ENCODE peak calls at places on chromosomes 11 and 22, in six cellular contexts. One of them, this sample, is unnamed.

GRCh38 chr11:61049066-61049382 is 53.3 kb upstream of the CD5 start:
- DNase-seq in cardiac muscle cell: no peak
- DNase-seq in GM23338: no peak
- DNase-seq in fibroblast of lung: no peak
- DNase-seq in heart right ventricle: no peak
- DNase-seq in psoas muscle: no peak
- DNase-seq in this sample: no peak

GRCh38 chr11:78131956-78132355 is 7.5 kb downstream of the ALG8 start:
- DNase-seq in cardiac muscle cell: no peak
- DNase-seq in GM23338: no peak
- DNase-seq in fibroblast of lung: peak
- DNase-seq in heart right ventricle: no peak
- DNase-seq in psoas muscle: no peak
- DNase-seq in this sample: no peak

GRCh38 chr22:45529097-45529496 is 26.4 kb downstream of the FBLN1 start:
- DNase-seq in cardiac muscle cell: no peak
- DNase-seq in GM23338: no peak
- DNase-seq in fibroblast of lung: no peak
- DNase-seq in heart right ventricle: no peak
- DNase-seq in psoas muscle: no peak
- DNase-seq in this sample: no peak

GRCh38 chr11:1557904-1558831 is 13.9 kb downstream of the DUSP8 start:
- DNase-seq in cardiac muscle cell: no peak
- DNase-seq in GM23338: no peak
- DNase-seq in fibroblast of lung: peak
- DNase-seq in heart right ventricle: peak
- DNase-seq in psoas muscle: peak
- DNase-seq in this sample: peak

GRCh38 chr22:32791056-32791455 is 10.4 kb upstream of the TIMP3 start:
- DNase-seq in cardiac muscle cell: no peak
- DNase-seq in GM23338: no peak
- DNase-seq in fibroblast of lung: no peak
- DNase-seq in heart right ventricle: no peak
- DNase-seq in psoas muscle: no peak
- DNase-seq in this sample: no peak

GRCh38 chr22:27913162-27913741 is 5.8 kb downstream of the PITPNB start:
- DNase-seq in cardiac muscle cell: peak
- DNase-seq in GM23338: no peak
- DNase-seq in fibroblast of lung: no peak
- DNase-seq in heart right ventricle: peak
- DNase-seq in psoas muscle: no peak
- DNase-seq in this sample: no peak

GRCh38 chr22:24430431-24431308 is 3.3 kb downstream of the ADORA2A start:
- DNase-seq in cardiac muscle cell: no peak
- DNase-seq in GM23338: no peak
- DNase-seq in fibroblast of lung: no peak
- DNase-seq in heart right ventricle: no peak
- DNase-seq in psoas muscle: no peak
- DNase-seq in this sample: no peak

GRCh38 chr11:108562746-108563581 is 30.6 kb downstream of the EXPH5 start:
- DNase-seq in cardiac muscle cell: no peak
- DNase-seq in GM23338: no peak
- DNase-seq in fibroblast of lung: peak
- DNase-seq in heart right ventricle: no peak
- DNase-seq in psoas muscle: no peak
- DNase-seq in this sample: no peak

GRCh38 chr11:119166368-119167076 is 2.0 kb upstream of the NLRX1 start:
- DNase-seq in cardiac muscle cell: no peak
- DNase-seq in GM23338: no peak
- DNase-seq in fibroblast of lung: peak
- DNase-seq in heart right ventricle: no peak
- DNase-seq in psoas muscle: no peak
- DNase-seq in this sample: peak

GRCh38 chr11:68035266-68035876 is 3.5 kb upstream of the TCIRG1 start:
- DNase-seq in cardiac muscle cell: no peak
- DNase-seq in GM23338: no peak
- DNase-seq in fibroblast of lung: no peak
- DNase-seq in heart right ventricle: no peak
- DNase-seq in psoas muscle: peak
- DNase-seq in this sample: no peak

DNA sequence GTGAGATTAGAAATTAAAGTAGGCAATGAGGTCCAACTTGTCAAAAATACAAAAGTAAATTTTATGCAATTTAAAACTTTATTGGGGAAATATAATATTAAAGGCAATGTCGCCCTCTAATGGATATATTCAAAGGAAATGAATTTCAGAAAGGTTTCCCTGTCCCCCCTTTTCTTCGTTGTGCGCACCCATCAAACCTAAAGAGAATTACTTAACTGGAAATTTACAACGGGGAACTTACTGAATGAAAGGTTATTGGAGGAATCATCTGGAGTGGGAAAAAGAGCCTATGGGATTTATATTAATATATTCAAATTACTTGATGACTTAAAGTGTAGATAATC is 1.7 kb upstream of the ABTB2 start:
- DNase-seq in cardiac muscle cell: no peak
- DNase-seq in GM23338: no peak
- DNase-seq in fibroblast of lung: no peak
- DNase-seq in heart right ventricle: no peak
- DNase-seq in psoas muscle: no peak
- DNase-seq in this sample: no peak
- TF ChIP-seq CTCF in cardiac muscle cell: no peak
- TF ChIP-seq CTCF in GM23338: peak
- TF ChIP-seq CTCF in fibroblast of lung: no peak
- TF ChIP-seq CTCF in heart right ventricle: peak
- TF ChIP-seq CTCF in psoas muscle: peak
- TF ChIP-seq CTCF in this sample: peak

GRCh38 chr11:3916962-3917361 is 61.5 kb downstream of the STIM1 start:
- DNase-seq in cardiac muscle cell: no peak
- DNase-seq in GM23338: no peak
- DNase-seq in fibroblast of lung: no peak
- DNase-seq in heart right ventricle: no peak
- DNase-seq in psoas muscle: no peak
- DNase-seq in this sample: peak
- H3K27ac ChIP-seq in cardiac muscle cell: no peak
- H3K27ac ChIP-seq in GM23338: no peak
- H3K27ac ChIP-seq in fibroblast of lung: no peak
- H3K27ac ChIP-seq in heart right ventricle: no peak
- H3K27ac ChIP-seq in psoas muscle: no peak
- H3K27ac ChIP-seq in this sample: peak

GRCh38 chr11:27184458-27185312 is 144.1 kb downstream of the BBOX1 start:
- DNase-seq in cardiac muscle cell: no peak
- DNase-seq in GM23338: no peak
- DNase-seq in fibroblast of lung: peak
- DNase-seq in heart right ventricle: no peak
- DNase-seq in psoas muscle: no peak
- DNase-seq in this sample: peak
- TF ChIP-seq CTCF in cardiac muscle cell: no peak
- TF ChIP-seq CTCF in GM23338: no peak
- TF ChIP-seq CTCF in fibroblast of lung: no peak
- TF ChIP-seq CTCF in heart right ventricle: no peak
- TF ChIP-seq CTCF in psoas muscle: no peak
- TF ChIP-seq CTCF in this sample: no peak

GRCh38 chr11:95790933-95791247 is 592 bp downstream of the CEP57 start:
- DNase-seq in cardiac muscle cell: peak
- DNase-seq in GM23338: peak
- DNase-seq in fibroblast of lung: peak
- DNase-seq in heart right ventricle: peak
- DNase-seq in psoas muscle: no peak
- DNase-seq in this sample: peak

GRCh38 chr11:95791385-95792033 is 1.2 kb downstream of the CEP57 start:
- DNase-seq in cardiac muscle cell: no peak
- DNase-seq in GM23338: no peak
- DNase-seq in fibroblast of lung: no peak
- DNase-seq in heart right ventricle: no peak
- DNase-seq in psoas muscle: no peak
- DNase-seq in this sample: no peak

GRCh38 chr11:95792700-95793099 is 2.4 kb downstream of the CEP57 start:
- DNase-seq in cardiac muscle cell: no peak
- DNase-seq in GM23338: no peak
- DNase-seq in fibroblast of lung: no peak
- DNase-seq in heart right ventricle: no peak
- DNase-seq in psoas muscle: no peak
- DNase-seq in this sample: no peak

GRCh38 chr11:95793111-95793510 is 2.8 kb downstream of the CEP57 start:
- DNase-seq in cardiac muscle cell: no peak
- DNase-seq in GM23338: no peak
- DNase-seq in fibroblast of lung: no peak
- DNase-seq in heart right ventricle: no peak
- DNase-seq in psoas muscle: no peak
- DNase-seq in this sample: no peak

GRCh38 chr11:95792200-95792599 is 1.9 kb downstream of the CEP57 start:
- DNase-seq in cardiac muscle cell: no peak
- DNase-seq in GM23338: no peak
- DNase-seq in fibroblast of lung: no peak
- DNase-seq in heart right ventricle: no peak
- DNase-seq in psoas muscle: no peak
- DNase-seq in this sample: no peak
- H3K27ac ChIP-seq in cardiac muscle cell: no peak
- H3K27ac ChIP-seq in GM23338: no peak
- H3K27ac ChIP-seq in fibroblast of lung: no peak
- H3K27ac ChIP-seq in heart right ventricle: no peak
- H3K27ac ChIP-seq in psoas muscle: no peak
- H3K27ac ChIP-seq in this sample: no peak

GRCh38 chr11:93169143-93169542 is 28.6 kb downstream of the SLC36A4 start:
- DNase-seq in cardiac muscle cell: no peak
- DNase-seq in GM23338: no peak
- DNase-seq in fibroblast of lung: no peak
- DNase-seq in heart right ventricle: no peak
- DNase-seq in psoas muscle: no peak
- DNase-seq in this sample: no peak
- TF ChIP-seq CTCF in cardiac muscle cell: no peak
- TF ChIP-seq CTCF in GM23338: no peak
- TF ChIP-seq CTCF in fibroblast of lung: no peak
- TF ChIP-seq CTCF in heart right ventricle: no peak
- TF ChIP-seq CTCF in psoas muscle: no peak
- TF ChIP-seq CTCF in this sample: no peak

DNA sequence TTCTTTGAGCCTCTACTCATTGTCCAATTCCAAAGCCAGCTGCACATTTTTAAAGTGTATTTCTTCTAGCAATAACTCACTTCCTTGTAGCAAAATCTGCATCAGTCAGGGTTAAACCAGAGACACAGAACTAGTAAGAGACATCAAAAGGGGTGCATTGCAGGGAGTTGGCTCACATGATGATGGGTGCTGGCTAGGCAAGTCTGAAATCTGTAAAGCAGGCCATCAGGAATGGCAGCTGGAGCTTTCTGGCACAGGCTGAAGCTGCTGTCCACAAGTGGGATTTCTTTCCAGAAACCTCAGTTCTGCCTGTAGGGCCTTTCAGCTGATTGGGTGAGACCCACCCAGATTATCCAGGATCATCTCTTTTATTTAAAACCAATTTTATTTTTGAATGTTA is 698.1 kb downstream of the NTM start:
- DNase-seq in cardiac muscle cell: no peak
- DNase-seq in GM23338: no peak
- DNase-seq in fibroblast of lung: peak
- DNase-seq in heart right ventricle: no peak
- DNase-seq in psoas muscle: no peak
- DNase-seq in this sample: no peak
- H3K27ac ChIP-seq in cardiac muscle cell: no peak
- H3K27ac ChIP-seq in GM23338: no peak
- H3K27ac ChIP-seq in fibroblast of lung: no peak
- H3K27ac ChIP-seq in heart right ventricle: no peak
- H3K27ac ChIP-seq in psoas muscle: no peak
- H3K27ac ChIP-seq in this sample: no peak